ENCODE peak calls at places on chromosomes 12 and 14, in eight cellular contexts. T is effector memory CD8-positive, alpha-beta T cell; K is adipocyte; W is psoas muscle; Z is GM12878; Y is GM13976; X is Calu3; O is NCI-H1436. C is an unnamed sample.
A peak's percentile ranks its signal among the peaks of the same experiment; 100 is the strongest.

GRCh38 chr14:39368261-39368959 is 63.8 kb downstream of the FBXO33 start:
- DNase-seq in T (peak; percentile 16), K (peak; percentile 88), W (no peak), Z (no peak), Y (peak; percentile 43), X (peak; percentile 62), O (peak; percentile 60), C (peak; percentile 53)

GRCh38 chr12:116048886-116049285 is 228.6 kb downstream of the MED13L start:
- DNase-seq in T (no peak), K (no peak), W (no peak), Z (no peak), Y (peak; percentile 27), X (no peak), O (no peak), C (no peak)

GRCh38 chr12:94832780-94833760 is 170.4 kb downstream of the NDUFA12 start:
- DNase-seq in T (no peak), K (peak; percentile 75), W (no peak), Z (no peak), Y (peak; percentile 3), X (no peak), O (peak; percentile 71), C (peak; percentile 42)

GRCh38 chr12:6925543-6926279 is 2.0 kb upstream of the ATN1 start:
- DNase-seq in T (no peak), K (peak; percentile 84), W (peak; percentile 68), Z (no peak), Y (no peak), X (peak; percentile 62), O (no peak), C (no peak)

GRCh38 chr14:76761198-76761848 is at the start of gene VASH1:
- DNase-seq in T (peak; percentile 30), K (peak; percentile 76), W (peak; percentile 79), Z (no peak), Y (peak; percentile 91), X (peak; percentile 58), O (peak; percentile 38), C (peak; percentile 63)

GRCh38 chr12:124871297-124871696 is 7.6 kb upstream of the SCARB1 start:
- DNase-seq in T (no peak), K (no peak), W (no peak), Z (no peak), Y (no peak), X (no peak), O (no peak), C (no peak)

GRCh38 chr12:89217472-89217871 is 134.8 kb downstream of the DUSP6 start:
- DNase-seq in T (no peak), K (no peak), W (no peak), Z (no peak), Y (no peak), X (no peak), O (no peak), C (no peak)

GRCh38 chr12:14454098-14454907 is 88.8 kb downstream of the ATF7IP start:
- DNase-seq in T (peak; percentile 20), K (no peak), W (no peak), Z (peak; percentile 30), Y (peak; percentile 48), X (peak; percentile 21), O (peak; percentile 41), C (peak; percentile 46)

GRCh38 chr12:91381309-91381804 is 198.7 kb upstream of the DCN start:
- DNase-seq in T (no peak), K (peak; percentile 92), W (no peak), Z (peak; percentile 20), Y (peak; percentile 12), X (peak; percentile 21), O (peak; percentile 64), C (peak; percentile 13)

GRCh38 chr14:97138801-97139200 is 341.6 kb downstream of the VRK1 start:
- DNase-seq in T (no peak), K (no peak), W (no peak), Z (no peak), Y (no peak), X (no peak), O (no peak), C (peak; percentile 66)

GRCh38 chr12:9127936-9128663 is 12.4 kb upstream of the A2M start:
- DNase-seq in T (no peak), K (no peak), W (no peak), Z (no peak), Y (no peak), X (no peak), O (no peak), C (no peak)